ENCODE peak calls at places on chromosomes 7 and 10, in eight cellular contexts. G is fibroblast of lung, B is body of pancreas, T is small intestine, I is ovary, S is endodermal cell, O is tibial nerve, D is right lobe of liver. L is an unnamed sample. For H3K36me3, H3K4me1 and H3K9me3, the result is how much of the 10 kb centered on the place peaks cover.

GRCh38 chr7:44264221-44264956 is 61.0 kb downstream of the CAMK2B start:
- DNase-seq in G (no peak), B (peak), T (peak), I (no peak), S (no peak), O (no peak), D (no peak), L (no peak)

GRCh38 chr7:130210181-130210935 is 2.7 kb downstream of the SSMEM1 start:
- DNase-seq in G (peak), B (no peak), T (no peak), I (no peak), S (no peak), O (no peak), D (no peak), L (no peak)

GRCh38 chr10:78700413-78700812 is 368.4 kb upstream of the ZMIZ1 start:
- DNase-seq in G (no peak), B (peak), T (peak), I (peak), S (peak), O (no peak), D (no peak), L (no peak)

GRCh38 chr7:92053312-92053711 is 81.0 kb downstream of the CYP51A1 start:
- DNase-seq in G (no peak), B (no peak), T (no peak), I (no peak), S (no peak), O (no peak), D (no peak), L (no peak)

GRCh38 chr10:59181668-59182067 is 5.2 kb downstream of the PHYHIPL start:
- DNase-seq in G (peak), B (peak), T (peak), I (no peak), S (peak), O (no peak), D (no peak), L (no peak)

GRCh38 chr10:130456616-130457015 is 320.4 kb downstream of the GLRX3 start:
- DNase-seq in G (no peak), B (no peak), T (no peak), I (no peak), S (no peak), O (no peak), D (no peak), L (no peak)

GRCh38 chr10:21166557-21167287 is 269.6 kb upstream of the NEBL start:
- DNase-seq in G (no peak), B (peak), T (no peak), I (no peak), S (no peak), O (no peak), D (no peak), L (no peak)

GRCh38 chr7:134643131-134643530 is 3.5 kb upstream of the BPGM start:
- DNase-seq in G (no peak), B (peak), T (no peak), I (no peak), S (no peak), O (no peak), D (no peak), L (no peak)

GRCh38 chr7:23450518-23450917 is 19.8 kb downstream of the IGF2BP3 start:
- DNase-seq in G (no peak), B (no peak), T (no peak), I (no peak), S (no peak), O (no peak), D (no peak), L (no peak)

GRCh38 chr10:82811621-82812020 is 936.6 kb downstream of the NRG3 start:
- DNase-seq in G (no peak), B (peak), T (peak), I (no peak), S (peak), O (no peak), D (no peak), L (no peak)

GRCh38 chr10:6530211-6530840 is 49.8 kb downstream of the PRKCQ start:
- DNase-seq in G (no peak), B (peak), T (peak), I (no peak), S (no peak), O (no peak), D (no peak), L (no peak)

GRCh38 chr7:105003275-105003674 is 10.7 kb upstream of the KMT2E start:
- DNase-seq in G (peak), B (peak), T (peak), I (no peak), S (no peak), O (no peak), D (no peak), L (peak)

GRCh38 chr7:34061175-34061574 is 155.8 kb downstream of the BMPER start:
- DNase-seq in G (peak), B (no peak), T (no peak), I (no peak), S (no peak), O (no peak), D (no peak), L (no peak)

GRCh38 chr7:69619619-69620018 is 21.3 kb downstream of the AUTS2 start:
- DNase-seq in G (no peak), B (no peak), T (no peak), I (no peak), S (no peak), O (no peak), D (no peak), L (no peak)

GRCh38 chr7:18770852-18771251 is 275.3 kb downstream of the HDAC9 start:
- DNase-seq in G (peak), B (no peak), T (no peak), I (no peak), S (peak), O (no peak), D (no peak), L (peak)

GRCh38 chr10:90983940-90984549 is 63.2 kb upstream of the ANKRD1 start:
- DNase-seq in G (no peak), B (no peak), T (no peak), I (no peak), S (no peak), O (no peak), D (no peak), L (no peak)

GRCh38 chr7:73742753-73743641 is 4.4 kb upstream of the ABHD11 start:
- DNase-seq in G (no peak), B (peak), T (peak), I (peak), S (peak), O (no peak), D (peak), L (no peak)

DNA sequence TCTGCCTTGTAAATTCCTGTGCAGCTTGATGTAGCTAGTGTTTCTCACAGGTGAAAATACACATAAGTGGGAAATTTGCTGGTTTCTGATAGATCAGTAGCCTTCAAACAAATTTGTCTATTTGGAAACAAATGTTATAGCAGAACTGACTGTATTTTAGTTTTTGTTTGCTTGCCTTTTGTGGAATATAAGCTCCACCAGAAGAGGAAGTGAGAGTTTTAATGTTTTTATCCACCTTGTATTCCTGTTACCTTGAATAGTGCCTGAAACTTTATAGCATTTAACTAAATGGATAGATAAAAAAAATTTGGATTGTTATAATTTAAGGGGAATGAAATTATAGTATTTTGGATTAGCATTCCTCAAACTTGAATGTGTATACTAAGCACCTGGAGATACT is 9.8 kb downstream of the WAC start:
- DNase-seq in G (no peak), B (no peak), T (no peak), I (no peak), S (no peak), O (no peak), D (no peak), L (no peak)
- H3K36me3 ChIP-seq in G (under half), B (under half), T (under half), I (under half), S (half or more), O (under half), D (under half), L (half or more)

GRCh38 chr10:74013004-74013403 is 15.1 kb downstream of the VCL start:
- DNase-seq in G (no peak), B (no peak), T (no peak), I (no peak), S (no peak), O (no peak), D (no peak), L (no peak)
- H3K4me1 ChIP-seq in G (under half), B (under half), T (under half), I (under half), S (under half), O (under half), D (under half), L (under half)

DNA sequence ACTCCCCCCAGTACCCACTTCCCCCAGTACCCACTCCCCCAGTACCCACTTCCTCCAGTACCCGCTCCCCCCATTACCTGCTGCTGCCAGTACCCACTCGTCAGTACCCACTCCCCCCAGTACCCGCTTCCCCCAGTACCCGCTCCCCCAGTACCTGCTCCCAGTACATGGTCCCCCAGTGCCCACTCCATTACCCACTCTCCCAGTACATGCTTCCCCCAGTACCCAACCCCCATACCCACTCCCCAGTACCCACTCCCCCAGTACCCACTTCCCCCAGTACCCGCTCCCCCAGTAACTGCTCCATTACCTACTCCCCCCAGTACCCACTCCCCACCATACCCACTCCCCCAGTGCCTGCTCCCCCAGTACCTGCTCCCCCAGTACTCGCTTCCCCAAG is 550.6 kb downstream of the DNAJB6 start:
- DNase-seq in G (no peak), B (no peak), T (no peak), I (no peak), S (no peak), O (no peak), D (no peak), L (no peak)
- H3K9me3 ChIP-seq in G (under half), B (under half), T (under half), I (under half), S (half or more), O (under half), D (under half), L (under half)

GRCh38 chr7:99042957-99043356 is 101.0 kb downstream of the SMURF1 start:
- DNase-seq in G (peak), B (no peak), T (no peak), I (no peak), S (no peak), O (no peak), D (no peak), L (peak)

GRCh38 chr7:99039384-99039891 is 104.5 kb downstream of the SMURF1 start:
- DNase-seq in G (no peak), B (no peak), T (peak), I (no peak), S (no peak), O (no peak), D (no peak), L (no peak)

GRCh38 chr7:99038086-99038855 is 105.6 kb downstream of the SMURF1 start:
- DNase-seq in G (no peak), B (no peak), T (no peak), I (no peak), S (no peak), O (no peak), D (no peak), L (no peak)

GRCh38 chr7:99040104-99040958 is 103.6 kb downstream of the SMURF1 start:
- DNase-seq in G (peak), B (peak), T (peak), I (peak), S (peak), O (peak), D (peak), L (peak)

DNA sequence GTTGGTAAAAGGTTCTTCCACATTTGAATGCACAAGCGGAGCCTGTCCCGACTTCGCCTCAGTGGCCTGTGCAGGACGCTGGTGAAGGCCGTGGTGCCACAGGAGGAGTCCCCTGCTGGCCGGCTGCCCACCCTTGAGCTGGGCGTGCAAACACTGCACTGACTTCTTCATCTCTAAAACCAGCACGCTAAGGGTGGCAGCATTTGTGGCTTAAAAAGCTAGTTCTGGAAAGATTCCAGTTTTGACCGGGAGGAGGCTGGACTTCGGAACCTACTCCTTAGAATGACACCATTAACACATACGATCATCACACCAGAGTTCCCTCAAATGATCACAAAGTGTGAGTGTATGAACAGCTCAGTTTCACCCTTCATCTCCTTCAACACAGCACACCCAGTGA is 102.4 kb downstream of the SMURF1 start:
- DNase-seq in G (no peak), B (no peak), T (peak), I (peak), S (no peak), O (no peak), D (no peak), L (no peak)
- H3K36me3 ChIP-seq in G (under half), B (under half), T (under half), I (under half), S (half or more), O (under half), D (half or more), L (half or more)

GRCh38 chr10:7797582-7797981 is 9.6 kb downstream of the ATP5F1C start:
- DNase-seq in G (peak), B (no peak), T (no peak), I (no peak), S (no peak), O (no peak), D (no peak), L (peak)
- H3K4me1 ChIP-seq in G (under half), B (half or more), T (under half), I (under half), S (under half), O (under half), D (under half), L (under half)

DNA sequence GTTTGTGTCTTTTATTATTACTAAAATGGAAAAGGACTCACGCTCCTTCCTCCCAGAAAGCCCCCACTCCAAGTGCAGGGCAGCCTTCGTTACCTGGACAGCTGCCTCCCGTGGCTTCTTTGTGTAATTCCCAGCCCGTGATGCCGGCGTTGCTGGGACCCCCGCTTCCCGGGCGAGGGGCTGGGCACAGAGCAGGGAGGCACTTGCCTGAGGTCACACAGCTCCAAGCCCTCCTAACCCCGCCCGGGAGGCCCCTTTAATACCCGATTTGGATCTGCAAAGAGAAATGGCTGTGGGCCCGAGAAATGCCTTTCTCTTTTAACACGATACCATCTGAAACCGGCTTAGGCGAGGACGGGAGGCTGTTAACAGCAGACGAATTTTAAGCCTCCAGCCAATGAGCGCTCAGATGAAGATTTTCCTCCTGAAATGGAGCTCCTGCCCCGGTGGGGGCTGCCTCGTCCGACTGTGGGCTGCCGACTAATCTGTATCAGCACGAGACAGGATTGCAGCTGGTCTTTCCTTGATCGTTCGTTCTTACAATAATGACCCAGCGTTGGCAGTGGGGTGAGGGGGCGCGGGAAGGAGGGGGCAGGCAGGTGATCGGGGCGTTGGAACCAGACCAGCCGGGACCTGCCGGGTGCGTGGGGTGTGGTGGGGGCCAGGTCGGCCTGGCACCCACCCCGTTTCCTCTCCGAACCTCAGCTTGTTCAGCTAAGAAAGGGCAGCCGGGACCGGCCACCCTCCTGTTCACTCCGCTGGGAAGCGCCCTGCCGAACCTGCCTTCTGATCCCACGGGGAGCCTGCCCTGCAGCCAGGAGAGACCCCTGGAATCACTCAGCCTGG is 36.3 kb upstream of the FOXL3 start:
- DNase-seq in G (no peak), B (no peak), T (no peak), I (no peak), S (no peak), O (no peak), D (peak), L (no peak)
- H3K9me3 ChIP-seq in G (under half), B (under half), T (under half), I (under half), S (under half), O (under half), D (under half), L (under half)

GRCh38 chr10:101035314-101035713 is 4.3 kb downstream of the SFXN3 start:
- DNase-seq in G (no peak), B (no peak), T (no peak), I (no peak), S (no peak), O (no peak), D (no peak), L (no peak)
- H3K36me3 ChIP-seq in G (under half), B (under half), T (under half), I (under half), S (under half), O (under half), D (under half), L (half or more)

GRCh38 chr7:154409703-154410311 is 357.6 kb downstream of the DPP6 start:
- DNase-seq in G (peak), B (peak), T (no peak), I (no peak), S (peak), O (no peak), D (no peak), L (no peak)
- H3K4me1 ChIP-seq in G (under half), B (under half), T (under half), I (under half), S (under half), O (under half), D (under half), L (under half)

DNA sequence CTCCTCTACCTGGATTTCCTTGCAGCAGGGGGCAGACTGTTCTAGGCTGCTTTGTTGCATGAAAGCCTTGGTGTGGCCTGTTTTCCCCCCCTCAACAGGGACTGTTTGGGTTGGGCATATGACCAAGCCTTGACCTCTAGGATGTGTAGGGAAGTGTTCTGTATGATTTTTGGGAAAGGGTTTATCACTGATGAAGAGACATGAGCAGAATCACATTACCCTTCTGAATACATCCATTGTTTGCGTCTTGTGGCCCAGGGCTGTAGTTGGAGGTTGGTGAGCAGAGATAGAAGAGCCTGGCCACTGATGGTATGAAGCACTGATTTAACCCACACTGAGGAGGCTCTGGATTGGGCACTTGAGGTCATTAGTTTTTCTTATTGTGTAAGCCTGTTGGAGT is 26.6 kb downstream of the ZNF12 start:
- DNase-seq in G (no peak), B (no peak), T (no peak), I (no peak), S (no peak), O (no peak), D (no peak), L (no peak)
- H3K9me3 ChIP-seq in G (under half), B (under half), T (under half), I (under half), S (half or more), O (half or more), D (under half), L (under half)

L was measured in SJSA1.